ENCODE peak calls at places on chromosomes 16 and 17, in four cellular contexts. S is GM12878, E is GM12891, Q is K562. O is an unnamed sample.

GRCh38 chr17:2262146-2262587 is 41.4 kb downstream of the SMG6 start:
- DNase-seq in S (no peak), Q (no peak), E (no peak), O (no peak)

GRCh38 chr17:82230627-82231311 is 1.9 kb downstream of the SLC16A3 start:
- DNase-seq in E (peak; percentile 76), S (no peak), Q (peak; percentile 94), O (peak; percentile 82)

GRCh38 chr17:77160032-77160876 is 19.5 kb downstream of the SEC14L1 start:
- DNase-seq in Q (no peak), S (no peak), E (no peak), O (no peak)

GRCh38 chr16:74560912-74561311 is 46.0 kb downstream of the GLG1 start:
- DNase-seq in E (no peak), S (no peak), Q (no peak), O (no peak)

GRCh38 chr17:45428050-45428953 is 4.4 kb downstream of the ARHGAP27 start:
- DNase-seq in E (peak; percentile 76), S (no peak), Q (peak; percentile 68), O (peak; percentile 92)

GRCh38 chr17:30186761-30187160 is 48.7 kb downstream of the SLC6A4 start:
- DNase-seq in S (no peak), Q (no peak), E (no peak), O (no peak)

GRCh38 chr16:10385725-10386516 is at the start of gene ATF7IP2:
- DNase-seq in E (peak; percentile 84), Q (peak; percentile 97), S (peak; percentile 80), O (peak; percentile 96)

GRCh38 chr16:89009343-89010209 is 32.6 kb upstream of the CBFA2T3 start:
- DNase-seq in Q (peak; percentile 68), S (no peak), E (no peak), O (no peak)

GRCh38 chr16:28549301-28549899 is 4.3 kb upstream of the SGF29 start:
- DNase-seq in E (no peak), Q (peak; percentile 45), S (no peak), O (no peak)

GRCh38 chr16:80299416-80299815 is 241.4 kb upstream of the DYNLRB2 start:
- DNase-seq in Q (no peak), S (no peak), E (no peak), O (no peak)

GRCh38 chr16:72910371-72910770 is 137.6 kb downstream of the ZFHX3 start:
- DNase-seq in Q (no peak), S (no peak), E (no peak), O (no peak)

GRCh38 chr16:3004781-3005284 is 7.9 kb upstream of the CLDN9 start:
- DNase-seq in S (no peak), Q (peak; percentile 85), E (no peak), O (peak; percentile 38)

GRCh38 chr16:12758670-12759558 is 44.8 kb downstream of the CPPED1 start:
- DNase-seq in Q (no peak), E (no peak), S (no peak), O (no peak)

GRCh38 chr17:75694536-75694935 is 26.7 kb upstream of the ITGB4 start:
- DNase-seq in S (no peak), Q (no peak), E (no peak), O (no peak)

GRCh38 chr17:56596741-56597494 is 3.4 kb downstream of the NOG start:
- DNase-seq in Q (no peak), E (no peak), S (no peak), O (no peak)

GRCh38 chr17:75272848-75273184 is 1.8 kb upstream of the MIF4GD start:
- DNase-seq in Q (no peak), S (no peak), E (no peak), O (no peak)

GRCh38 chr17:610285-610684 is 104.4 kb downstream of the VPS53 start:
- DNase-seq in E (no peak), Q (no peak), S (no peak), O (no peak)

GRCh38 chr16:4034963-4035362 is 81.3 kb downstream of the ADCY9 start:
- DNase-seq in Q (no peak), E (no peak), S (no peak), O (no peak)

DNA sequence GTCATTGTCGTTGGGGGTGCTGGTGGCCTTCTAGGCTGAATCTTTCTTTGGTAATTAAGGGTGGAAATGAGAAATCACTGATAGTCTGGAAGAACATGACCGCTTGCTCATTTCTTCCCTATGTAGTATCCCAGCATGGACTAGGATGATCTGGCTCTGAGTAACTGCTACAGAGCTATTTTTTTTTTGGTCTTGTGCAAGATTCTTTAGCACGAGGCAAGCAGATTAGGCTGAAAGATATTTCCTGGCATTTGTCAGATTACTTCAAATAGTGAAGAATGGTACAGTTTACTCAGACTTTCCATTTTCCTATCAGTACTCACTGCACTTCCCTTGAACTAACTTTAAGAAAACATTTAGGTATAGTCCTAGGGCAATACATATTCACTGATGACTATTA is 89.0 kb downstream of the SYCE1L start:
- DNase-seq in Q (no peak), S (no peak), E (no peak), O (no peak)
- TF ChIP-seq SPI1 in Q (no peak), S (no peak), E (no peak), O (no peak)

DNA sequence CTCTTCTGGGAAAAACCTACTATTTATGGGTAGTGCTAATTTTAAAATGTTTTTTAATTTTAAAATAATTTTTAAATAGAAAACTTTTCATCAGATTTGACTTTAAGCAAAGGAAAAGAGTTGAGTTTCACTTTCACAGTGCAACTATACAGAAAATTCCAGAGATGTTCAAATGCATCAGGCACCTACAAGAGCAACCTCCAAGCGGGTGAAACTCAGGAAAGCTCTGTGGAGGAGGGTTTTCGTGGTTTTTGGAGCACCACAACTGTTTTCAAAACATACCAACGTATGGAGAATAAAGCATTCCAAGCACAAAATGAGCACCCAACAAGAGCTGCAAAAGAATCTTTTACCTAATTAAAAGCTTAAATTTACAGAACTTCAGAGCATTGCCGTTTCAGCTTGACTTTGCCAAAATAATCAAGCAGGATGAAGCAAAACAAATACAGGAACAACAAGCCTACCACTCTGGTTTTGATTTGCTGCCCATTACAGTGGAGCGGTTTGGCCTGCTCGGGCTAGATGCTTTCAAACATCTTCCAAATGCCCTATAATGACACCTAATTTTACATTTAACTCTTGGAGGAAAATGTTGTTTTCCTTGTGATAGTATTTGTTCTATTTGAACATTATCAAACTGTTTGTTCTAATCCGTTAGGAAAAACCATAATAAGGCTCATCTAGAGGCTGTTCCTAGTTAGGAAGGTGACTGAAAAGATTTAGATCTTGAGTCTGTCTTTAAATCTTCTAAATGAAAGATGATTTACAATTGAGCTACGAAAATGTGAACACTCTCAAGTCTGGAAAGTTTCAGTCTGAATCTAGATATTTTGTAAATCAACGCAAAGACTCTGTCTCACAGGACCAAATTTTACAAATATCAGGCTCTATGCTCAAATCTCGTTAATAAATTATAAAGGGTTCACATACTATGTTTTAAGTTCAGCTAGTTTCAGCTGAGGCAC is 34.5 kb downstream of the NACA2 start:
- DNase-seq in Q (no peak), E (no peak), S (no peak), O (no peak)
- TF ChIP-seq SPI1 in Q (no peak), E (no peak), S (no peak), O (no peak)

GRCh38 chr16:46857261-46857962 is 26.4 kb upstream of the C16orf87 start:
- DNase-seq in Q (peak; percentile 23), S (no peak), E (no peak), O (peak; percentile 20)
- TF ChIP-seq SPI1 in Q (no peak), S (no peak), E (no peak), O (no peak)

DNA sequence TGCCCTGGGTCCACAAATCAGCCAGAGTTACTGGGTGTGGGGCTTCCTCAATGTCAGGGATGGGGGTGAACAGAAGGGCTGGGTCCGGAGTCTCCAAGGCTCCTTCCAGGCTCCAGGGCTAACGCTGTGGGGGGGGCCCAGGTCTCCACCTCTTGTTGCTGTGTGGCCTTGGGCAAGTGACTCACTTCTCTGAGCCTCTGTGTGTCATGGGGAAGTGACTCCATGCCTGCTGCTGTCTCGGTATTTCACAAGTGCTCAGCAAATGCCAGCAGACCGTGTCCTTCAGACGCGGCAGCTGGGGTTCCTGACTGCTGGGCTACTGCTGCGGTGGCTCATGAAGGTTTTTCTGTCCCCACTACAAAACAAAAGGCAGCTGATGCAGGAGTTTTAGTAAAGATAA is 26.6 kb downstream of the JPH3 start:
- DNase-seq in E (peak; percentile 66), Q (no peak), S (no peak), O (no peak)
- TF ChIP-seq SPI1 in E (peak; percentile 53), Q (no peak), S (no peak), O (no peak)